ENCODE peak calls at places on chromosome 20, in seven cellular contexts. O, A, P, I, R, Q and Z are unnamed samples.

GRCh38 chr20:4135385-4136077 is 120.2 kb upstream of the RNF24 start:
- DNase-seq in O (peak), A (peak), P (no peak), I (no peak), R (no peak), Q (peak), Z (peak)

GRCh38 chr20:51513545-51513944 is 29.0 kb downstream of the NFATC2 start:
- DNase-seq in O (no peak), A (no peak), P (no peak), I (no peak), R (no peak), Q (no peak), Z (no peak)

GRCh38 chr20:17227669-17228623 is 1.1 kb downstream of the PCSK2 start:
- DNase-seq in O (no peak), A (no peak), P (no peak), I (no peak), R (no peak), Q (no peak), Z (no peak)

GRCh38 chr20:4813076-4813838 is 91.5 kb downstream of the PRND start:
- DNase-seq in O (no peak), A (peak), P (no peak), I (peak), R (peak), Q (peak), Z (no peak)

GRCh38 chr20:497979-498378 is 35.6 kb upstream of the TBC1D20 start:
- DNase-seq in O (no peak), A (no peak), P (no peak), I (no peak), R (no peak), Q (no peak), Z (no peak)

GRCh38 chr20:39298116-39298515 is 336.0 kb downstream of the DHX35 start:
- DNase-seq in O (no peak), A (no peak), P (no peak), I (no peak), R (no peak), Q (no peak), Z (no peak)

GRCh38 chr20:10524643-10525042 is 89.5 kb downstream of the SLX4IP start:
- DNase-seq in O (peak), A (no peak), P (no peak), I (no peak), R (no peak), Q (peak), Z (peak)

GRCh38 chr20:64143018-64143801 is 21.0 kb upstream of the MYT1 start:
- DNase-seq in O (no peak), A (no peak), P (no peak), I (no peak), R (no peak), Q (no peak), Z (no peak)

GRCh38 chr20:63351811-63352591 is 9.1 kb downstream of the CHRNA4 start:
- DNase-seq in O (no peak), A (no peak), P (peak), I (no peak), R (no peak), Q (no peak), Z (no peak)

GRCh38 chr20:36591854-36592641 is 13.5 kb upstream of the RAB5IF start:
- DNase-seq in O (no peak), A (peak), P (no peak), I (no peak), R (no peak), Q (peak), Z (no peak)

GRCh38 chr20:64164123-64164836 is at the start of gene MYT1:
- DNase-seq in O (no peak), A (no peak), P (no peak), I (no peak), R (no peak), Q (no peak), Z (no peak)

GRCh38 chr20:16553161-16553560 is 20.1 kb downstream of the KIF16B start:
- DNase-seq in O (no peak), A (no peak), P (no peak), I (no peak), R (no peak), Q (no peak), Z (no peak)

GRCh38 chr20:23050847-23051627 is 1.6 kb upstream of the THBD start:
- DNase-seq in O (no peak), A (peak), P (peak), I (no peak), R (peak), Q (peak), Z (peak)

GRCh38 chr20:7410150-7410549 is 530.1 kb downstream of the HAO1 start:
- DNase-seq in O (no peak), A (no peak), P (no peak), I (no peak), R (no peak), Q (no peak), Z (peak)

GRCh38 chr20:38764563-38765355 is 16.5 kb downstream of the ACTR5 start:
- DNase-seq in O (peak), A (no peak), P (no peak), I (no peak), R (no peak), Q (peak), Z (peak)

GRCh38 chr20:12687476-12687875 is 321.3 kb upstream of the SPTLC3 start:
- DNase-seq in O (no peak), A (no peak), P (no peak), I (no peak), R (no peak), Q (no peak), Z (no peak)

GRCh38 chr20:51525241-51526104 is 17.0 kb downstream of the NFATC2 start:
- DNase-seq in O (no peak), A (no peak), P (no peak), I (no peak), R (no peak), Q (no peak), Z (no peak)

GRCh38 chr20:53292347-53292746 is 301.3 kb downstream of the ZNF217 start:
- DNase-seq in O (no peak), A (no peak), P (no peak), I (no peak), R (no peak), Q (no peak), Z (no peak)

GRCh38 chr20:721876-722275 is 46.3 kb upstream of the SCRT2 start:
- DNase-seq in O (no peak), A (no peak), P (no peak), I (no peak), R (no peak), Q (no peak), Z (no peak)

GRCh38 chr20:61929971-61930666 is 135.6 kb downstream of the TAF4 start:
- DNase-seq in O (no peak), A (no peak), P (peak), I (no peak), R (no peak), Q (no peak), Z (no peak)

GRCh38 chr20:18781509-18781908 is 32.1 kb upstream of the SCP2D1 start:
- DNase-seq in O (no peak), A (no peak), P (no peak), I (no peak), R (no peak), Q (no peak), Z (no peak)

GRCh38 chr20:20731000-20731944 is 18.8 kb upstream of the RALGAPA2 start:
- DNase-seq in O (no peak), A (no peak), P (no peak), I (no peak), R (no peak), Q (peak), Z (no peak)

GRCh38 chr20:24768977-24769675 is 179.9 kb upstream of the CST7 start:
- DNase-seq in O (no peak), A (no peak), P (no peak), I (no peak), R (no peak), Q (no peak), Z (no peak)

GRCh38 chr20:4102381-4102780 is 87.0 kb upstream of the RNF24 start:
- DNase-seq in O (no peak), A (no peak), P (no peak), I (no peak), R (no peak), Q (no peak), Z (peak)

GRCh38 chr20:38935285-38935684 is 9.1 kb downstream of the FAM83D start:
- DNase-seq in O (peak), A (no peak), P (no peak), I (no peak), R (no peak), Q (peak), Z (no peak)

GRCh38 chr20:2379511-2380229 is 1.0 kb upstream of the TGM6 start:
- DNase-seq in O (no peak), A (no peak), P (no peak), I (no peak), R (no peak), Q (no peak), Z (no peak)

DNA sequence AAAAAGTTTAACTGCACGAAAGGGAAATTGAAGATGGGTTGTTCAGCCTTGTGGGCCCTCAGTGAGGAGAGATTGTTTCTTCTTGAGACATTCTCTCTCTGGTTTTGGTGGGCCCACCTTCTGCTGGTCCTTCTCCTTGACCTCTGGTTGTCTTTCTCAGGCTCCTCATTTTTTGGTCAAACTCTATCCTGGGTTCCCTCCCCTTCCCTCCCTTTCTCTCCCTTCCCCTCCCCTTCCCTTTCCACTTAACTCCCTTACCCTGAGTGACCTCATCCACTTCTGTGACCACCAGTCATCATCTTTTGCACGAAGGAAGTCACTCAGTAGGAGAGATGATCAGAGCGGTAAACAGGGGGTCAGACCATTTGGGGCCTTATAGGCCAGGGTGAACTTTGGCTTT is 71.5 kb upstream of the RALY start:
- DNase-seq in O (no peak), A (no peak), P (no peak), I (no peak), R (no peak), Q (no peak), Z (no peak)
- TF ChIP-seq CTCF in O (no peak), A (no peak), P (no peak), I (no peak), R (no peak), Q (no peak), Z (no peak)

GRCh38 chr20:33915726-33916331 is 77.9 kb upstream of the RALY start:
- DNase-seq in O (peak), A (no peak), P (peak), I (peak), R (peak), Q (no peak), Z (no peak)
- TF ChIP-seq CTCF in O (peak), A (peak), P (peak), I (peak), R (peak), Q (peak), Z (peak)

GRCh38 chr20:47727170-47727880 is 58.0 kb downstream of the SULF2 start:
- DNase-seq in O (no peak), A (no peak), P (peak), I (peak), R (peak), Q (no peak), Z (no peak)
- TF ChIP-seq CTCF in O (no peak), A (no peak), P (no peak), I (no peak), R (no peak), Q (no peak), Z (no peak)

GRCh38 chr20:32249030-32249738 is 28.3 kb upstream of the KIF3B start:
- DNase-seq in O (no peak), A (no peak), P (no peak), I (no peak), R (no peak), Q (no peak), Z (no peak)
- TF ChIP-seq CTCF in O (no peak), A (no peak), P (no peak), I (no peak), R (no peak), Q (no peak), Z (no peak)

DNA sequence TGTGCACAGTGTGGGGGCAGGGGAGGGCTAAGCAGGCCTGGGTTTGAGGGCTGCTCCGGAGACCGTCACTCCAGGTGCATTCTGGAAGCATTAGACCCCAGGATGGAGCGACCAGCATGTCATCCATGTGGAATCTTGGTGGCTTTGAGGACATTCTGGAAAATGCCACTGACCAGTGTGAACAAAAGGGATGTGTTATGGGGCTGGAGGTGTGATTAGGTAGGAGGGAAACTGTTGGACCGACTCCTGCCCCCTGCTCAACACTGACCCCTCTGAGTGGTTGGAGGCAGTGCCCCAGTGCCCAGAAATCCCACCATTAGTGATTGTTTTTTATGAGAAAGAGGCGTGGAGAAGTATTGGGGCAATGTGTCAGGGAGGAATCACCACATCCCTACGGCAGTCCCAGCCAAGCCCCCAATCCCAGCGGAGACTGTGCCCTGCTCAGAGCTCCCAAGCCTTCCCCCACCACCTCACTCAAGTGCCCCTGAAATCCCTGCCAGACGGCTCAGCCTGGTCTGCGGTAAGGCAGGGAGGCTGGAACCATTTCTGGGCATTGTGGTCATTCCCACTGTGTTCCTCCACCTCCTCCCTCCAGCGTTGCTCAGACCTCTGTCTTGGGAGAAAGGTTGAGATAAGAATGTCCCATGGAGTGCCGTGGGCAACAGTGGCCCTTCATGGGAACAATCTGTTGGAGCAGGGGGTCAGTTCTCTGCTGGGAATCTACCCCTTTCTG is 44.0 kb upstream of the TTPAL start:
- DNase-seq in O (no peak), A (no peak), P (no peak), I (no peak), R (no peak), Q (peak), Z (no peak)
- TF ChIP-seq CTCF in O (no peak), A (no peak), P (no peak), I (no peak), R (no peak), Q (no peak), Z (no peak)